ENCODE peak calls at places on chromosomes 12 and 14, in four cellular contexts. B is RWPE1; U is heart right ventricle; C is CD8-positive, alpha-beta memory T cell. S is an unnamed sample.

GRCh38 chr14:61103541-61104339 is 122.7 kb downstream of the SLC38A6 start:
- DNase-seq in B (peak; percentile 98), U (peak; percentile 45), C (no peak), S (no peak)

GRCh38 chr14:102819176-102819628 is 42.0 kb downstream of the TRAF3 start:
- DNase-seq in B (peak; percentile 12), U (no peak), C (peak; percentile 21), S (no peak)

GRCh38 chr12:102948941-102949352 is 8.5 kb upstream of the ASCL1 start:
- DNase-seq in B (peak; percentile 27), U (no peak), C (peak; percentile 11), S (peak; percentile 69)

GRCh38 chr12:126791122-126791521 is 1475.8 kb upstream of the TMEM132C start:
- DNase-seq in B (no peak), U (no peak), C (no peak), S (no peak)

GRCh38 chr12:6968426-6968825 is 2.0 kb downstream of the PHB2 start:
- DNase-seq in B (no peak), U (no peak), C (no peak), S (no peak)

GRCh38 chr12:109832534-109833306 is 478 bp downstream of the TRPV4 start:
- DNase-seq in B (no peak), U (no peak), C (no peak), S (no peak)

GRCh38 chr12:106045251-106045674 is 93.5 kb downstream of the NUAK1 start:
- DNase-seq in B (no peak), U (no peak), C (no peak), S (no peak)

GRCh38 chr14:88195676-88196075 is 127.4 kb downstream of the KCNK10 start:
- DNase-seq in B (no peak), U (no peak), C (no peak), S (no peak)

GRCh38 chr12:92961949-92962348 is 32.9 kb upstream of the EEA1 start:
- DNase-seq in B (no peak), U (no peak), C (no peak), S (no peak)

GRCh38 chr12:49983892-49984291 is 11.1 kb downstream of the AQP6 start:
- DNase-seq in B (peak; percentile 68), U (no peak), C (no peak), S (no peak)

GRCh38 chr12:1639538-1639937 is 10.5 kb downstream of the WNT5B start:
- DNase-seq in B (no peak), U (no peak), C (no peak), S (no peak)

GRCh38 chr14:81313200-81313599 is 86.9 kb downstream of the STON2 start:
- DNase-seq in B (no peak), U (no peak), C (no peak), S (no peak)

GRCh38 chr12:63276537-63277365 is 125.8 kb upstream of the AVPR1A start:
- DNase-seq in B (peak; percentile 13), U (no peak), C (no peak), S (no peak)

GRCh38 chr12:114767906-114768697 is 84.1 kb upstream of the TBX3 start:
- DNase-seq in B (no peak), U (no peak), C (no peak), S (no peak)

GRCh38 chr12:65121049-65121955 is at the start of gene WIF1:
- DNase-seq in B (peak; percentile 8), U (no peak), C (peak; percentile 1), S (no peak)

GRCh38 chr14:85534914-85535313 is 5.0 kb downstream of the FLRT2 start:
- DNase-seq in B (no peak), U (no peak), C (no peak), S (no peak)

GRCh38 chr14:37413050-37413449 is 182.0 kb downstream of the FOXA1 start:
- DNase-seq in B (no peak), U (no peak), C (no peak), S (no peak)

GRCh38 chr12:45050751-45051489 is at the start of gene DBX2:
- DNase-seq in B (no peak), U (no peak), C (no peak), S (no peak)

GRCh38 chr12:57983858-57984505 is 42.6 kb downstream of the ATP23 start:
- DNase-seq in B (no peak), U (no peak), C (no peak), S (no peak)

GRCh38 chr12:6620137-6620884 is 13.1 kb upstream of the CHD4 start:
- DNase-seq in B (no peak), U (no peak), C (no peak), S (no peak)

GRCh38 chr12:22447223-22447622 is 97.1 kb downstream of the C2CD5 start:
- DNase-seq in B (no peak), U (no peak), C (no peak), S (no peak)

GRCh38 chr14:54976316-54976715 is 50.6 kb downstream of the WDHD1 start:
- DNase-seq in B (peak; percentile 40), U (no peak), C (no peak), S (no peak)

GRCh38 chr12:123946152-123946515 is 26.5 kb downstream of the CCDC92 start:
- DNase-seq in B (no peak), U (no peak), C (no peak), S (no peak)

GRCh38 chr14:36659822-36660735 is 1.6 kb upstream of the PAX9 start:
- DNase-seq in B (no peak), U (no peak), C (no peak), S (no peak)

GRCh38 chr14:23302290-23303225 is at the start of gene PPP1R3E:
- DNase-seq in B (peak; percentile 44), U (peak; percentile 62), C (peak; percentile 80), S (no peak)

GRCh38 chr12:115140981-115141380 is 457.0 kb upstream of the TBX3 start:
- DNase-seq in B (no peak), U (no peak), C (no peak), S (no peak)

GRCh38 chr14:67240168-67240932 is 885 bp upstream of the PALS1 start:
- DNase-seq in B (peak; percentile 17), U (peak; percentile 44), C (no peak), S (peak; percentile 50)

GRCh38 chr14:67237591-67237990 is 3.6 kb upstream of the PALS1 start:
- DNase-seq in B (no peak), U (no peak), C (no peak), S (no peak)

GRCh38 chr14:67240978-67241415 is 238 bp upstream of the PALS1 start:
- DNase-seq in B (peak; percentile 90), U (peak; percentile 95), C (peak; percentile 90), S (peak; percentile 95)

GRCh38 chr14:67241416-67242362 is at the start of gene PALS1:
- DNase-seq in B (peak; percentile 55), U (peak; percentile 38), C (no peak), S (no peak)

GRCh38 chr14:67239582-67239981 is 1.7 kb upstream of the PALS1 start:
- DNase-seq in B (no peak), U (no peak), C (no peak), S (no peak)
- H3K27ac ChIP-seq in B (no peak overlapping the region), U (no peak overlapping the region), C (no peak overlapping the region), S (no peak overlapping the region)

GRCh38 chr14:35378638-35379568 is 25.6 kb downstream of the NFKBIA start:
- DNase-seq in B (no peak), U (no peak), C (no peak), S (no peak)
- H3K27ac ChIP-seq in B (no peak overlapping the region), U (no peak overlapping the region), C (no peak overlapping the region), S (no peak overlapping the region)

DNA sequence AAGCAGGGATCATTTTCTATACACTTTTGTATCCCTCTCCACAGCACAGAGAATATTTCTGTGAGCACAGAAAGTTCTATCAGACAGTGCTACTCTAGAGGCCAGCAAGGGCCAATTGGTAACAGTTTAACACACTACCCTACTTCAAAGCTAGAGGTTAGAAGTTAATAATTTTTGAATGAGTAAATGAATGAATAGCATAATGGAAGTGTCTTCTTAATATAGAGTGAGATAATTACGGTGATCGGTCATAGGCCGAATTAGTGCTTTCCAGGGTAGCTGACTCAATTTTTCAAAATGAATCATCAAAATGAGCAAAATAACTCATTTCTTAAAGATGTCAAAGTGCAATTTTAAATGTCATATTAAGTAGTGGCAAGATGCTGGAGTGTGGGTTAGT is 67.0 kb upstream of the CCDC198 start:
- DNase-seq in B (no peak), U (no peak), C (no peak), S (no peak)
- H3K27ac ChIP-seq in B (no peak overlapping the region), U (no peak overlapping the region), C (no peak overlapping the region), S (no peak overlapping the region)

GRCh38 chr14:69687963-69688649 is 76.7 kb downstream of the SUSD6 start:
- DNase-seq in B (no peak), U (no peak), C (no peak), S (peak; percentile 26)
- H3K27ac ChIP-seq in B (no peak overlapping the region), U (no peak overlapping the region), C (no peak overlapping the region), S (peak overlapping the region; percentile 66)

GRCh38 chr12:24996820-24997219 is 47.9 kb upstream of the BCAT1 start:
- DNase-seq in B (no peak), U (no peak), C (no peak), S (no peak)
- H3K27ac ChIP-seq in B (no peak overlapping the region), U (no peak overlapping the region), C (no peak overlapping the region), S (no peak overlapping the region)

GRCh38 chr14:50829472-50830043 is 1.4 kb downstream of the NIN start:
- DNase-seq in B (no peak), U (no peak), C (no peak), S (no peak)
- H3K27ac ChIP-seq in B (peak overlapping the region; percentile 80), U (peak overlapping the region; percentile 94), C (peak overlapping the region; percentile 45), S (peak overlapping the region; percentile 62)

S was measured in substantia nigra.